ENCODE peak calls at places on chromosomes 7 and 10, in four cellular contexts. J, U, X and D are unnamed samples. For H3K9me1, the result is how much of the 10 kb centered on the place peaks cover.

GRCh38 chr10:287814-288213 is 152.6 kb downstream of the ZMYND11 start:
- DNase-seq in J (no peak), X (peak), U (no peak), D (no peak)

GRCh38 chr7:47514818-47515217 is 67.1 kb downstream of the TNS3 start:
- DNase-seq in X (no peak), U (no peak), J (peak), D (no peak)

GRCh38 chr10:88120599-88121333 is 257.3 kb downstream of the PTEN start:
- DNase-seq in X (no peak), J (no peak), U (no peak), D (no peak)

GRCh38 chr10:116888380-116889055 is 39.2 kb downstream of the ENO4 start:
- DNase-seq in X (no peak), U (peak), J (peak), D (peak)

GRCh38 chr7:25389489-25390106 is 161.3 kb upstream of the NPVF start:
- DNase-seq in U (peak), J (peak), X (peak), D (no peak)

GRCh38 chr10:129424978-129425377 is 42.1 kb upstream of the MGMT start:
- DNase-seq in X (no peak), J (no peak), U (no peak), D (no peak)

GRCh38 chr7:129163875-129164544 is 19.5 kb downstream of the TSPAN33 start:
- DNase-seq in U (peak), J (peak), X (peak), D (no peak)

GRCh38 chr7:36283711-36284130 is 105.9 kb upstream of the ANLN start:
- DNase-seq in X (peak), J (no peak), U (no peak), D (no peak)

GRCh38 chr7:80133361-80134104 is 1.1 kb upstream of the GNAI1 start:
- DNase-seq in U (peak), J (peak), X (no peak), D (no peak)

GRCh38 chr10:103911021-103911459 is 6.9 kb downstream of the STN1 start:
- DNase-seq in J (no peak), U (no peak), X (peak), D (no peak)

GRCh38 chr7:134515569-134516468 is 11.5 kb upstream of the AKR1B10 start:
- DNase-seq in U (peak), J (peak), X (no peak), D (peak)

GRCh38 chr10:12351889-12352288 is 2.5 kb downstream of the CAMK1D start:
- DNase-seq in X (no peak), J (no peak), U (no peak), D (no peak)

GRCh38 chr10:12350925-12351324 is 1.6 kb downstream of the CAMK1D start:
- DNase-seq in U (no peak), X (no peak), J (no peak), D (no peak)

GRCh38 chr10:12349628-12350166 is 350 bp downstream of the CAMK1D start:
- DNase-seq in J (no peak), U (no peak), X (no peak), D (no peak)

GRCh38 chr10:12350167-12350872 is 973 bp downstream of the CAMK1D start:
- DNase-seq in X (no peak), J (peak), U (peak), D (no peak)

GRCh38 chr10:12351447-12351846 is 2.1 kb downstream of the CAMK1D start:
- DNase-seq in J (no peak), U (no peak), X (no peak), D (no peak)
- H3K9me1 ChIP-seq in J (under half), U (under half), X (under half), D (under half)

DNA sequence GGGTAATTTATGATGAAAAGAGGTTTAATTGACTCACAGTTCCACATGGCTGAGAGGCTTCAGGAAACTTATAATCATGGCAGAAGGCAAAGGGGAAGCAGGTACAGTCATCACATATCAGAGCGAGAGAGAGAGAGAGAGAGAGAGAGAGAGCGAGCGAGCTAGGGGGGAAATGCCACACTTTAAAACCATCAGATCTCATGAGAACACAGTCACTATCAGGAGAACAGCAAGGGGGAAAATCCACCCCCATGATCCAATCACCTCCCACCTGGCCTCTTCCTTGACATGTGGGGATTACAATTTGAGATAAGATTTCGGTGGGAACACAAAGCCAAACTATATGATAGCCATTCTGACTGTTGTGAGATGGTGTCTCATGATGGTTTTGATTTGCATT is 576.3 kb downstream of the GFRA1 start:
- DNase-seq in X (no peak), J (no peak), U (no peak), D (no peak)
- H3K9me1 ChIP-seq in X (under half), J (under half), U (under half), D (under half)

GRCh38 chr7:39271386-39271785 is 293.7 kb downstream of the POU6F2 start:
- DNase-seq in U (no peak), X (no peak), J (no peak), D (no peak)
- H3K9me1 ChIP-seq in U (under half), X (under half), J (under half), D (under half)

DNA sequence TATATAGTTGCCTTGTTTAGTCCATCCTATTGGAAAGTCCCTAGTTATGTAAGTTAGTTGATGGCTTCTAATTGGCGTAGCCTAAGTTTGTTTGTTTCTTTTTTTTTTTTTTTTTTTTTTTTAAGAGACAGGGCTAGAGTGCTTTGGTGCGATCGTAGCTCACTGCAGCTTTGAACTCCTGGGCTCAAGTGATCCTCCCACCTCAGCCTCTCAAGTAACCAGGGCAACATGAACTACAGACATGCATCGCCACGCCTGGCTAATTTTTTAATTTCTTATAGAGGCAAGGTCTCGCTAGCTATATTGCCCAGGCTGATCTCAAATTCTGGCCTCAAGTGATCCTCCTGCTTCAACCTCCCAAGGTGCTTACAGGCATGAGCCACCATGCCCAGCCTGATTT is 7.1 kb downstream of the CSGALNACT2 start:
- DNase-seq in X (no peak), U (no peak), J (no peak), D (no peak)
- H3K9me1 ChIP-seq in X (under half), U (under half), J (under half), D (under half)

GRCh38 chr7:123719481-123719806 is 29.4 kb downstream of the WASL start:
- DNase-seq in U (no peak), X (peak), J (no peak), D (no peak)
- H3K9me1 ChIP-seq in U (under half), X (under half), J (under half), D (under half)

GRCh38 chr7:130818056-130818455 is 84.0 kb upstream of the KLF14 start:
- DNase-seq in X (no peak), U (peak), J (no peak), D (no peak)

GRCh38 chr7:130822642-130823041 is 88.6 kb upstream of the KLF14 start:
- DNase-seq in X (no peak), J (peak), U (no peak), D (no peak)

GRCh38 chr7:130825819-130826218 is 91.8 kb upstream of the KLF14 start:
- DNase-seq in X (no peak), U (no peak), J (no peak), D (no peak)

GRCh38 chr7:130823060-130823459 is 89.1 kb upstream of the KLF14 start:
- DNase-seq in J (no peak), X (no peak), U (no peak), D (no peak)

GRCh38 chr7:130821864-130822263 is 87.9 kb upstream of the KLF14 start:
- DNase-seq in U (no peak), X (no peak), J (no peak), D (no peak)
- H3K9me1 ChIP-seq in U (under half), X (under half), J (under half), D (under half)

GRCh38 chr10:25280076-25280475 is 105.3 kb downstream of the GPR158 start:
- DNase-seq in J (no peak), U (no peak), X (no peak), D (no peak)

GRCh38 chr10:25278180-25278579 is 103.4 kb downstream of the GPR158 start:
- DNase-seq in J (no peak), X (no peak), U (no peak), D (no peak)
- H3K9me1 ChIP-seq in J (under half), X (under half), U (under half), D (under half)

GRCh38 chr10:110378019-110378418 is 73.3 kb upstream of the SMNDC1 start:
- DNase-seq in J (no peak), U (no peak), X (no peak), D (no peak)

GRCh38 chr10:110378533-110379108 is 73.9 kb upstream of the SMNDC1 start:
- DNase-seq in X (no peak), U (no peak), J (no peak), D (no peak)

GRCh38 chr10:110382695-110383094 is 78.0 kb upstream of the SMNDC1 start:
- DNase-seq in J (no peak), U (no peak), X (no peak), D (no peak)

GRCh38 chr10:110379831-110380230 is 75.1 kb upstream of the SMNDC1 start:
- DNase-seq in J (no peak), U (peak), X (no peak), D (no peak)

DNA sequence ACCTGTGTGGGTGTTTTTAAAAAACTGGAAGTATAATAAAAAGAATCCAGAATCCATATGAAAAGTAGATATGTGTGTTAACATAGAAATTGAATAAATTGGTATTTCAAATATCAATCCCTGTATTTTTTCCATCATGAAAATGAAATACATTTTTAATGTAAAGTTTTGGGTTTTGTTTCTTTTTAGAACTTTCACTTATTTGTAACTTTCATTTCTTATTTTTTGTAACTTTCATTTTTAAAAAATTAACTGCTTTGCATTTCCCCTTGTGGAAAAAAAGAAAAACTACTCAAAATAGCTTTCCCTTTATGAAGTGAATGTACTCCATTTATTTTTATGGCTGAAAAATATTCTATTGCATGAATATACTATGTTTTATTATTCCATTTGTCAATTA is 75.5 kb upstream of the SMNDC1 start:
- DNase-seq in J (no peak), X (no peak), U (no peak), D (no peak)
- H3K9me1 ChIP-seq in J (under half), X (under half), U (under half), D (under half)